ENCODE peak calls at places on chromosome 21, in four cellular contexts. Q, O, S and R are unnamed samples.

GRCh38 chr21:33266784-33267135 is 593 bp downstream of the IL10RB start:
- DNase-seq in Q (no peak), O (no peak), S (no peak), R (no peak)

GRCh38 chr21:35562876-35563275 is 497.4 kb downstream of the SETD4 start:
- DNase-seq in Q (peak), O (no peak), S (no peak), R (no peak)

GRCh38 chr21:14114251-14114650 is 96.5 kb downstream of the LIPI start:
- DNase-seq in Q (no peak), O (no peak), S (no peak), R (peak)

GRCh38 chr21:34669149-34669879 is 520 bp downstream of the CLIC6 start:
- DNase-seq in Q (no peak), O (peak), S (no peak), R (no peak)

GRCh38 chr21:38965241-38965640 is 159.5 kb downstream of the ETS2 start:
- DNase-seq in Q (no peak), O (no peak), S (no peak), R (no peak)

GRCh38 chr21:35265170-35265877 is 216.2 kb upstream of the RUNX1 start:
- DNase-seq in Q (peak), O (no peak), S (no peak), R (peak)

GRCh38 chr21:43827015-43827611 is 37.7 kb downstream of the RRP1 start:
- DNase-seq in Q (peak), O (no peak), S (peak), R (no peak)

GRCh38 chr21:37628362-37628761 is 261.8 kb downstream of the DYRK1A start:
- DNase-seq in Q (no peak), O (no peak), S (no peak), R (no peak)

GRCh38 chr21:35298757-35299156 is 249.7 kb upstream of the RUNX1 start:
- DNase-seq in Q (no peak), O (no peak), S (no peak), R (no peak)

GRCh38 chr21:46585191-46585953 is 19.5 kb downstream of the S100B start:
- DNase-seq in Q (no peak), O (no peak), S (no peak), R (peak)

GRCh38 chr21:27024316-27024715 is 57.4 kb upstream of the ADAMTS5 start:
- DNase-seq in Q (peak), O (no peak), S (peak), R (no peak)

GRCh38 chr21:35376406-35377135 is 327.5 kb upstream of the RUNX1 start:
- DNase-seq in Q (no peak), O (no peak), S (no peak), R (no peak)

GRCh38 chr21:38346286-38346685 is 89.5 kb downstream of the KCNJ15 start:
- DNase-seq in Q (no peak), O (no peak), S (no peak), R (no peak)

GRCh38 chr21:36757246-36757645 is 58.3 kb downstream of the SIM2 start:
- DNase-seq in Q (no peak), O (peak), S (no peak), R (no peak)

GRCh38 chr21:39444406-39445145 is 1.0 kb downstream of the LCA5L start:
- DNase-seq in Q (peak), O (peak), S (no peak), R (peak)

GRCh38 chr21:32921632-32922230 is 104.0 kb upstream of the OLIG2 start:
- DNase-seq in Q (peak), O (peak), S (peak), R (no peak)

GRCh38 chr21:24395320-24395933 is 1211.9 kb downstream of the MRPL39 start:
- DNase-seq in Q (peak), O (no peak), S (no peak), R (peak)

GRCh38 chr21:16536661-16537359 is 807.0 kb downstream of the USP25 start:
- DNase-seq in Q (peak), O (no peak), S (peak), R (no peak)

GRCh38 chr21:35138665-35139381 is 89.7 kb upstream of the RUNX1 start:
- DNase-seq in Q (peak), O (no peak), S (peak), R (peak)

GRCh38 chr21:34022557-34023335 is 50.6 kb upstream of the MRPS6 start:
- DNase-seq in Q (no peak), O (peak), S (no peak), R (no peak)

GRCh38 chr21:16070207-16070651 is 340.4 kb downstream of the USP25 start:
- DNase-seq in Q (no peak), O (no peak), S (peak), R (no peak)

GRCh38 chr21:38277501-38278111 is 20.8 kb downstream of the KCNJ15 start:
- DNase-seq in Q (peak), O (no peak), S (peak), R (peak)

DNA sequence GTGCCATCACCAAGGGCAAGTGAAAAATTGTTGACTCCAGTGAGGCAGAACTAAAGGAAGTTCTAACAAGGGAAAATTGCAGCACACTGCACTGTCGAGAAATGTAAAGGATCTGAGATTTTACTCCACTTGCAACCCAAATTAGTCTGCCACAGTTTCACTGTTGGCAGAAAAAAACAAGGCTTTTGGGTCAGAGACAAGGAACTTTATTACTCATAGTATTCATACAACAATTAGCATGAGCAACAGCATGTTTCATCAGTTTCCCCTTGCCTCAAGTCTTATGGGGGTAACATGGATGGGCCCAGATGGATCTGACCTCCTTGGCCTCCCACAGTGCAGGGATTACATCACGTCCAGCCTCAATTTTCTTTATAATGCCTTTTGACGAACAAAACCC is 125.3 kb downstream of the LTN1 start:
- DNase-seq in Q (peak), O (no peak), S (peak), R (no peak)
- TF ChIP-seq CTCF in Q (no peak), O (no peak), S (no peak), R (no peak)

DNA sequence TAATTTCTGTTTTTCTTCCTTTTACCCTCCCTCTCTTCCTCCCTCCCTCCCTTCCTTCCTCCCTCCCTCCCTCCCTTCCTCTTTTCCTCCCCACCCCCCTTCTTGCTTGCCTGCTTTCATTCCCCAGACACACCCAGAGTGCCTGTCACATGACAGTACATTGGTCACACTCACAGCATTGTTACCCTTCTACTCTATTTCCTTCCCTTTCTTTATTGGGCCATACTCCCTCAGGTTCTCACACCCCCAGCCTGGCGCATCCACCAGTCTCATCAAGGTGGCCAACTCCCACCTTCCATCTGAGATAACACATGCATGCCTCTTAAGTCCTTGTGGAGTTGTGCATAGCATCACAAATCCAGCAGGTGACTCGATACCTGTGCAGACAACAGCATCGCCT is 10.9 kb downstream of the TMPRSS3 start:
- DNase-seq in Q (no peak), O (no peak), S (no peak), R (no peak)
- H3K27ac ChIP-seq in Q (no peak), O (no peak), S (no peak), R (no peak)

GRCh38 chr21:45541221-45542039 is 810 bp downstream of the SLC19A1 start:
- DNase-seq in Q (peak), O (no peak), S (peak), R (peak)

GRCh38 chr21:45542667-45543370 is 579 bp upstream of the SLC19A1 start:
- DNase-seq in Q (no peak), O (no peak), S (peak), R (peak)

GRCh38 chr21:45543371-45543709 is 1.1 kb upstream of the SLC19A1 start:
- DNase-seq in Q (no peak), O (no peak), S (peak), R (no peak)

GRCh38 chr21:45543710-45544448 is 1.6 kb upstream of the SLC19A1 start:
- DNase-seq in Q (no peak), O (no peak), S (peak), R (no peak)

DNA sequence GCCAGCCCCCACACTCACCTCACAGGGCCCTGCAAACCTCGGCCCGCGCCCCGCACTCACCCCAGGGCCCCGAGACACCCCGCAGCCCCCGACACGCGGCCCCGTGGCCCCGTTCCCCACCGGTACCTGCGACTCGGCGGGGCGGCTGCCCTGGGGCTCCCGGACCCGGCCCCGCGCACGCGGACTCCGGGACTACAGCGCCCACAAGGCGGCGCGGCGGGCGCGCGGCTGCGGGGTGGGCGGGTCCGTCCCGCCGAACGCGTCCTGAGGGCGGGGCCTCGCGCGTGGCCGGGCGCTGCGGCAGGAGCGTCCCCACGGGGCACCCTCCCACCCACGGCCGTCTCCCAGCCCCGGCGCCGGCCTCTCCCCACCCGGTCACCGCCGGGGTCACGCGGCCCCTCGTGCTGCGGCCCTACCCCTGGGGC is at the start of gene SLC19A1:
- DNase-seq in Q (peak), O (peak), S (peak), R (peak)
- TF ChIP-seq CTCF in Q (peak), O (peak), S (no peak), R (no peak)

GRCh38 chr21:31908106-31909031 is 35.5 kb downstream of the HUNK start:
- DNase-seq in Q (no peak), O (peak), S (no peak), R (peak)
- H3K27ac ChIP-seq in Q (no peak), O (peak), S (no peak), R (no peak)